ENCODE peak calls at places on chromosome 10, in six cellular contexts. One of them, this sample, is unnamed.

GRCh38 chr10:49352323-49352722 is 43.6 kb downstream of the DRGX start:
- DNase-seq in osteocyte: peak
- DNase-seq in CD14-positive monocyte: no peak
- DNase-seq in neural progenitor cell: no peak
- DNase-seq in endothelial cell: no peak
- DNase-seq in kidney: no peak
- DNase-seq in this sample: no peak

GRCh38 chr10:70055550-70055949 is 2.9 kb downstream of the MACROH2A2 start:
- DNase-seq in CD14-positive monocyte: no peak
- DNase-seq in kidney: no peak
- DNase-seq in endothelial cell: no peak
- DNase-seq in neural progenitor cell: no peak
- DNase-seq in osteocyte: no peak
- DNase-seq in this sample: no peak

GRCh38 chr10:54594289-54594688 is 206.7 kb downstream of the PCDH15 start:
- DNase-seq in endothelial cell: no peak
- DNase-seq in osteocyte: no peak
- DNase-seq in CD14-positive monocyte: no peak
- DNase-seq in neural progenitor cell: no peak
- DNase-seq in kidney: peak
- DNase-seq in this sample: no peak

GRCh38 chr10:121165276-121165675 is 314.1 kb downstream of the WDR11 start:
- DNase-seq in neural progenitor cell: no peak
- DNase-seq in CD14-positive monocyte: no peak
- DNase-seq in osteocyte: no peak
- DNase-seq in endothelial cell: no peak
- DNase-seq in kidney: no peak
- DNase-seq in this sample: no peak

GRCh38 chr10:103149991-103150622 is 43.0 kb downstream of the NT5C2 start:
- DNase-seq in endothelial cell: no peak
- DNase-seq in neural progenitor cell: no peak
- DNase-seq in kidney: no peak
- DNase-seq in CD14-positive monocyte: no peak
- DNase-seq in osteocyte: no peak
- DNase-seq in this sample: no peak

GRCh38 chr10:101829561-101830315 is 11.5 kb upstream of the OGA start:
- DNase-seq in CD14-positive monocyte: no peak
- DNase-seq in kidney: peak
- DNase-seq in osteocyte: no peak
- DNase-seq in neural progenitor cell: peak
- DNase-seq in endothelial cell: peak
- DNase-seq in this sample: no peak

GRCh38 chr10:34768261-34768971 is 46.7 kb downstream of the PARD3 start:
- DNase-seq in osteocyte: no peak
- DNase-seq in endothelial cell: no peak
- DNase-seq in neural progenitor cell: no peak
- DNase-seq in kidney: peak
- DNase-seq in CD14-positive monocyte: no peak
- DNase-seq in this sample: peak

GRCh38 chr10:81096558-81096957 is 558.9 kb downstream of the SH2D4B start:
- DNase-seq in kidney: no peak
- DNase-seq in osteocyte: no peak
- DNase-seq in CD14-positive monocyte: no peak
- DNase-seq in endothelial cell: no peak
- DNase-seq in neural progenitor cell: no peak
- DNase-seq in this sample: no peak

GRCh38 chr10:88117869-88118632 is 254.6 kb downstream of the PTEN start:
- DNase-seq in endothelial cell: no peak
- DNase-seq in kidney: no peak
- DNase-seq in osteocyte: no peak
- DNase-seq in CD14-positive monocyte: peak
- DNase-seq in neural progenitor cell: peak
- DNase-seq in this sample: no peak

GRCh38 chr10:2928219-2928840 is 139.0 kb upstream of the PFKP start:
- DNase-seq in kidney: no peak
- DNase-seq in neural progenitor cell: peak
- DNase-seq in osteocyte: no peak
- DNase-seq in CD14-positive monocyte: no peak
- DNase-seq in endothelial cell: peak
- DNase-seq in this sample: peak

GRCh38 chr10:52346394-52347326 is 32.6 kb downstream of the DKK1 start:
- DNase-seq in osteocyte: no peak
- DNase-seq in endothelial cell: no peak
- DNase-seq in kidney: peak
- DNase-seq in CD14-positive monocyte: no peak
- DNase-seq in neural progenitor cell: no peak
- DNase-seq in this sample: no peak

GRCh38 chr10:5360318-5360915 is 4.3 kb upstream of the UCN3 start:
- DNase-seq in neural progenitor cell: no peak
- DNase-seq in endothelial cell: no peak
- DNase-seq in osteocyte: no peak
- DNase-seq in CD14-positive monocyte: no peak
- DNase-seq in kidney: no peak
- DNase-seq in this sample: no peak

GRCh38 chr10:119450606-119451304 is 91.8 kb downstream of the RGS10 start:
- DNase-seq in endothelial cell: no peak
- DNase-seq in CD14-positive monocyte: no peak
- DNase-seq in osteocyte: no peak
- DNase-seq in kidney: peak
- DNase-seq in neural progenitor cell: no peak
- DNase-seq in this sample: no peak

GRCh38 chr10:116947838-116948529 is 57.0 kb downstream of the SHTN1 start:
- DNase-seq in endothelial cell: peak
- DNase-seq in osteocyte: no peak
- DNase-seq in neural progenitor cell: no peak
- DNase-seq in CD14-positive monocyte: peak
- DNase-seq in kidney: no peak
- DNase-seq in this sample: no peak

GRCh38 chr10:15293862-15294835 is 76.9 kb downstream of the FAM171A1 start:
- DNase-seq in osteocyte: no peak
- DNase-seq in kidney: no peak
- DNase-seq in CD14-positive monocyte: no peak
- DNase-seq in neural progenitor cell: no peak
- DNase-seq in endothelial cell: no peak
- DNase-seq in this sample: no peak

GRCh38 chr10:14146501-14146900 is 184.2 kb downstream of the FRMD4A start:
- DNase-seq in osteocyte: no peak
- DNase-seq in neural progenitor cell: no peak
- DNase-seq in kidney: no peak
- DNase-seq in CD14-positive monocyte: no peak
- DNase-seq in endothelial cell: no peak
- DNase-seq in this sample: no peak

GRCh38 chr10:107091126-107091525 is 73.4 kb downstream of the SORCS1 start:
- DNase-seq in kidney: no peak
- DNase-seq in osteocyte: no peak
- DNase-seq in CD14-positive monocyte: no peak
- DNase-seq in endothelial cell: no peak
- DNase-seq in neural progenitor cell: peak
- DNase-seq in this sample: no peak

GRCh38 chr10:128642502-128642901 is 516.3 kb upstream of the MKI67 start:
- DNase-seq in kidney: no peak
- DNase-seq in CD14-positive monocyte: no peak
- DNase-seq in osteocyte: no peak
- DNase-seq in endothelial cell: no peak
- DNase-seq in neural progenitor cell: no peak
- DNase-seq in this sample: no peak

GRCh38 chr10:118662228-118663035 is 67.0 kb upstream of the PRLHR start:
- DNase-seq in neural progenitor cell: no peak
- DNase-seq in kidney: no peak
- DNase-seq in endothelial cell: no peak
- DNase-seq in osteocyte: no peak
- DNase-seq in CD14-positive monocyte: no peak
- DNase-seq in this sample: no peak

GRCh38 chr10:87038786-87039185 is 18.7 kb downstream of the FAM25A start:
- DNase-seq in osteocyte: no peak
- DNase-seq in neural progenitor cell: no peak
- DNase-seq in CD14-positive monocyte: no peak
- DNase-seq in kidney: no peak
- DNase-seq in endothelial cell: no peak
- DNase-seq in this sample: no peak

GRCh38 chr10:10663587-10663986 is 354.1 kb upstream of the CELF2 start:
- DNase-seq in neural progenitor cell: no peak
- DNase-seq in kidney: no peak
- DNase-seq in endothelial cell: no peak
- DNase-seq in CD14-positive monocyte: no peak
- DNase-seq in osteocyte: no peak
- DNase-seq in this sample: no peak

GRCh38 chr10:49594594-49594993 is 15.5 kb upstream of the SLC18A3 start:
- DNase-seq in osteocyte: peak
- DNase-seq in CD14-positive monocyte: no peak
- DNase-seq in neural progenitor cell: peak
- DNase-seq in kidney: no peak
- DNase-seq in endothelial cell: peak
- DNase-seq in this sample: peak

GRCh38 chr10:76733441-76733840 is 904.2 kb downstream of the KCNMA1 start:
- DNase-seq in endothelial cell: no peak
- DNase-seq in CD14-positive monocyte: no peak
- DNase-seq in kidney: no peak
- DNase-seq in osteocyte: no peak
- DNase-seq in neural progenitor cell: no peak
- DNase-seq in this sample: no peak

GRCh38 chr10:63268798-63269503 is 135.8 kb downstream of the NRBF2 start:
- DNase-seq in CD14-positive monocyte: peak
- DNase-seq in endothelial cell: peak
- DNase-seq in kidney: peak
- DNase-seq in osteocyte: peak
- DNase-seq in neural progenitor cell: peak
- DNase-seq in this sample: peak
- TF ChIP-seq CTCF in CD14-positive monocyte: peak
- TF ChIP-seq CTCF in endothelial cell: no peak
- TF ChIP-seq CTCF in kidney: no peak
- TF ChIP-seq CTCF in osteocyte: peak
- TF ChIP-seq CTCF in neural progenitor cell: no peak
- TF ChIP-seq CTCF in this sample: peak

GRCh38 chr10:83978681-83979383 is 160.5 kb upstream of the GHITM start:
- DNase-seq in neural progenitor cell: no peak
- DNase-seq in kidney: no peak
- DNase-seq in osteocyte: no peak
- DNase-seq in CD14-positive monocyte: no peak
- DNase-seq in endothelial cell: no peak
- DNase-seq in this sample: no peak
- TF ChIP-seq CTCF in neural progenitor cell: peak
- TF ChIP-seq CTCF in kidney: no peak
- TF ChIP-seq CTCF in osteocyte: no peak
- TF ChIP-seq CTCF in CD14-positive monocyte: no peak
- TF ChIP-seq CTCF in endothelial cell: no peak
- TF ChIP-seq CTCF in this sample: no peak

GRCh38 chr10:130576427-130576826 is 440.2 kb downstream of the GLRX3 start:
- DNase-seq in CD14-positive monocyte: no peak
- DNase-seq in osteocyte: peak
- DNase-seq in neural progenitor cell: no peak
- DNase-seq in endothelial cell: no peak
- DNase-seq in kidney: no peak
- DNase-seq in this sample: no peak
- TF ChIP-seq CTCF in CD14-positive monocyte: no peak
- TF ChIP-seq CTCF in osteocyte: no peak
- TF ChIP-seq CTCF in neural progenitor cell: no peak
- TF ChIP-seq CTCF in endothelial cell: no peak
- TF ChIP-seq CTCF in kidney: no peak
- TF ChIP-seq CTCF in this sample: no peak

GRCh38 chr10:30199376-30200018 is 140.1 kb upstream of the JCAD start:
- DNase-seq in endothelial cell: peak
- DNase-seq in CD14-positive monocyte: no peak
- DNase-seq in osteocyte: no peak
- DNase-seq in kidney: no peak
- DNase-seq in neural progenitor cell: no peak
- DNase-seq in this sample: no peak

GRCh38 chr10:30200019-30200415 is 140.6 kb upstream of the JCAD start:
- DNase-seq in endothelial cell: no peak
- DNase-seq in kidney: no peak
- DNase-seq in neural progenitor cell: no peak
- DNase-seq in CD14-positive monocyte: no peak
- DNase-seq in osteocyte: no peak
- DNase-seq in this sample: no peak

GRCh38 chr10:30192846-30193608 is 133.6 kb upstream of the JCAD start:
- DNase-seq in kidney: no peak
- DNase-seq in endothelial cell: no peak
- DNase-seq in CD14-positive monocyte: no peak
- DNase-seq in neural progenitor cell: no peak
- DNase-seq in osteocyte: no peak
- DNase-seq in this sample: no peak

GRCh38 chr10:30197186-30197585 is 137.8 kb upstream of the JCAD start:
- DNase-seq in kidney: no peak
- DNase-seq in endothelial cell: no peak
- DNase-seq in osteocyte: no peak
- DNase-seq in CD14-positive monocyte: no peak
- DNase-seq in neural progenitor cell: no peak
- DNase-seq in this sample: no peak
- TF ChIP-seq CTCF in kidney: no peak
- TF ChIP-seq CTCF in endothelial cell: no peak
- TF ChIP-seq CTCF in osteocyte: no peak
- TF ChIP-seq CTCF in CD14-positive monocyte: no peak
- TF ChIP-seq CTCF in neural progenitor cell: no peak
- TF ChIP-seq CTCF in this sample: no peak

DNA sequence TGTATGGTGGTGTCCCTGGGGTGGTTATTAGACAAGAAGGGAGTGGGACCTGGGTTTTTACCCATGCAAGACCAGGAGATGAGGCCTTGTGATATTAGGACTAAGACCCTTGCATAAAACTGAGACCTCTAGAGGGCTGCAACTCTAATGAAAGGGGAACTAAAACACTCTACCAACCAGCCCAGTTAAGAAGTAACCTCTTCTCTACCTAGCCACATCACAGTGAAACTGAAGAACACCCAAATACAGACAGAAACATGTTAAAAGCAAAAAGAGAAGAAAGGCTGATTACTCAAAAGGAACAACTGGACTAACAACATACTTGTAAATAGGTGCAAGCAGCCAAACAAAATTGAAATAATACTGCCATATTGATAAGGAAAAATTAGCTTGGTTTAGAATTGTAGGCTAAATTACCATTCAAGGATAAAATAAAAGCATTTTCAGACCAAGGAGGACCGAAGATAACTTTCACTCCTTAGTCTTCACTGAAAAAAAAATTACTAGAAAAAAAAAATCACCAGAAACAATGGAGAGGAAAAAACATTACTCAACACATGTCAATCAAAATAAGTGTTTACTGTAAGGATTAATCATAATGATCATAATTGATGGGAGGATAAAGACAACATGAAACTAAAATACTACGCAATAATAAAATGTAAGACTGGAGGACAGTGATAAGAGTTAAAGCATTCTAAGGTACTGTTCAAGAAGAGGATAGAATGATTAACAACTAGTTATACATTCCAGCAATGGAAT is 27.6 kb downstream of the ERLIN1 start:
- DNase-seq in kidney: no peak
- DNase-seq in neural progenitor cell: no peak
- DNase-seq in CD14-positive monocyte: no peak
- DNase-seq in endothelial cell: no peak
- DNase-seq in osteocyte: no peak
- DNase-seq in this sample: no peak
- TF ChIP-seq CTCF in kidney: no peak
- TF ChIP-seq CTCF in neural progenitor cell: no peak
- TF ChIP-seq CTCF in CD14-positive monocyte: no peak
- TF ChIP-seq CTCF in endothelial cell: no peak
- TF ChIP-seq CTCF in osteocyte: no peak
- TF ChIP-seq CTCF in this sample: no peak

DNA sequence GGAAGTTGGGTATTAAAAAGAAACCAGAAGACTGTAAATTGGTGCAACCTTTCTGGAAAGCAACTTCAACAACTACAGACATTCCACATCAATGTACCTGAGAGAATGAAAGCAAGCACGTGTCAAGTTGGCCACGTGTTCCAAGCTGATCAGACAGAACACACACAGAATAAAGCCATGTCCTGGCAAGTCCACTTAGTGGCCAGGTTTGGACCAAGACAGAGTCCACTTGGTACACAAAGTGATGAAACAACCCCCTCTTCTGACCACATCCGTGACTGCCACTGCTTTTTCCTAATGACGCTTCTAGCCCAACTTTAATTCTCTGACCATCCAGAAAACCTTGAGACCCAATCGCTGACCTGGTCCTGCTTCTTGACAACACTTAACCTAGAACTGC is 109.4 kb downstream of the ABLIM1 start:
- DNase-seq in endothelial cell: peak
- DNase-seq in osteocyte: no peak
- DNase-seq in kidney: no peak
- DNase-seq in neural progenitor cell: peak
- DNase-seq in CD14-positive monocyte: no peak
- DNase-seq in this sample: peak
- TF ChIP-seq CTCF in endothelial cell: peak
- TF ChIP-seq CTCF in osteocyte: peak
- TF ChIP-seq CTCF in kidney: peak
- TF ChIP-seq CTCF in neural progenitor cell: peak
- TF ChIP-seq CTCF in CD14-positive monocyte: no peak
- TF ChIP-seq CTCF in this sample: peak

This sample was measured in AG09319.